ENCODE peak calls at places on chromosomes 1 and 21, in seven cellular contexts. J is GM06990, H is BJ, C is cardiac muscle cell, F is fibroblast of pulmonary artery, X is endothelial cell of umbilical vein, R is tibial artery. V is an unnamed sample.

GRCh38 chr21:33231526-33231925 is 1.8 kb downstream of the IFNAR2 start:
- DNase-seq in C (no peak), J (peak; percentile 47), H (no peak), R (no peak), F (no peak), X (no peak), V (no peak)

GRCh38 chr1:26283226-26283853 is 3.5 kb downstream of the SH3BGRL3 start:
- DNase-seq in C (no peak), X (no peak), J (no peak), R (no peak), H (no peak), F (no peak), V (no peak)

GRCh38 chr1:14320518-14320917 is 278.0 kb upstream of the KAZN start:
- DNase-seq in H (no peak), J (no peak), C (no peak), F (no peak), R (no peak), X (no peak), V (no peak)

GRCh38 chr1:204323887-204324286 is 35.8 kb downstream of the PLEKHA6 start:
- DNase-seq in F (peak; percentile 46), X (no peak), J (no peak), C (peak; percentile 50), H (peak; percentile 22), R (no peak), V (no peak)

GRCh38 chr1:225470691-225471452 is 43.0 kb upstream of the LBR start:
- DNase-seq in H (no peak), F (no peak), C (no peak), R (peak; percentile 16), J (no peak), X (no peak), V (no peak)

GRCh38 chr21:24025101-24025500 is 1582.2 kb downstream of the MRPL39 start:
- DNase-seq in H (no peak), J (no peak), F (no peak), C (no peak), X (peak; percentile 11), R (no peak), V (no peak)

GRCh38 chr1:1109743-1110142 is 6.1 kb downstream of the C1orf159 start:
- DNase-seq in J (no peak), F (no peak), X (peak; percentile 36), H (no peak), R (no peak), C (no peak), V (no peak)

GRCh38 chr1:182629674-182630073 is 25.5 kb upstream of the RGS16 start:
- DNase-seq in H (no peak), X (no peak), R (no peak), C (no peak), J (no peak), F (no peak), V (no peak)

GRCh38 chr1:158112994-158113758 is 67.5 kb upstream of the CD1D start:
- DNase-seq in X (peak; percentile 36), R (no peak), C (peak; percentile 71), J (peak; percentile 17), H (no peak), F (peak; percentile 28), V (peak; percentile 68)

GRCh38 chr21:25967566-25968438 is 202.8 kb downstream of the APP start:
- DNase-seq in H (no peak), X (peak; percentile 88), F (peak; percentile 60), C (no peak), R (no peak), J (peak; percentile 30), V (no peak)

GRCh38 chr1:18419845-18420184 is 60.9 kb upstream of the KLHDC7A start:
- DNase-seq in C (no peak), H (no peak), F (no peak), J (no peak), R (no peak), X (no peak), V (no peak)

DNA sequence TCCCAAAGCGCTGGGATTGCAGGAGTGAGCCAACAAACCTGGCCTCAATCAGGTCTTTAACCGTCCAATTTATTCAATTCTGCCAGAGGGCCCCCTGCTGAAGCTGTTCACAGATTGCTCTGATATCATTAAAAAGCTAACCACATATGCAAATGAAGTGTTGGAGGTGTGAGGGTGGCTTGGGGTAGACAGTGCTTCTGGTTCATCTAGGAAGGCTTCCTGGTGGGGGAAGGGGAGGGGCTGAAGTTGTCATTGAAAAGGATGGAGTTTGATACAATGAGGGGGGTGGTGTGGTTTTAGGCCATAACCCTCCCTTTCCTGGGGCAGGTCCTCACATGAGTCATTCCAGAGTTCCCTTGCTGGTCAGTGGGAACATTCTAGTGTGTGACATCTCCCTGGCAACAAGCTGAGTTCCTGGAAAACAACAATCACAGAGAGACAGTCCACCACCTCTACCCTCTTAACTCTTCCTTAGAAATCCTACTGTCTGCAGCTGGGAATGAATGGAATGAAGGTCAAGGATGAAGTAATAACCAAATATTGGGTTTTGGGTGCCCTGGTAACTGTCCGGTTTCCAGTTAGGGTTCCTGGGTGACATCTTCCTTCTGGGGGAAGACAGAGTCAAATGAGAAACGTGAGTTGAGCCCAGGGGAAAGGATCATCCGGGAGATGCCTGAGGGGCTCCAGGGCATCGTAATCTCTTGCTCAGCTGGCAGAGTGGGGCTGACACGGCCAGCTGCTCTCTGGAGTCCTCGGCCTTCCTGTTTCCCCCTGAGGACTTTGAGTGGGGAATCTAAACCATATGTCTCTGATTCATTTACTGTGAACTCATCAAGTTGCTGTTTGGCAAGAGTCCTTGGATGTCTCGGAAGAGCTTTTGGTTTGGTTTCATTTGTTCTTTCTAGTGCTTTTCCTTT is 32.2 kb downstream of the BATF3 start:
- DNase-seq in H (peak; percentile 99), J (no peak), X (peak; percentile 77), R (peak; percentile 65), C (no peak), F (peak; percentile 96), V (peak; percentile 71)
- H3K4me3 ChIP-seq in H (peak overlapping the region; percentile 1), J (no peak overlapping the region), X (no peak overlapping the region), R (no peak overlapping the region), C (no peak overlapping the region), F (peak overlapping the region; percentile 23), V (no peak overlapping the region)

GRCh38 chr1:5572794-5573193 is 419.4 kb downstream of the NPHP4 start:
- DNase-seq in H (no peak), R (no peak), F (no peak), J (no peak), X (no peak), C (no peak), V (no peak)
- TF ChIP-seq CTCF in H (no peak), R (no peak), F (no peak), J (no peak), X (no peak), C (no peak), V (no peak)

DNA sequence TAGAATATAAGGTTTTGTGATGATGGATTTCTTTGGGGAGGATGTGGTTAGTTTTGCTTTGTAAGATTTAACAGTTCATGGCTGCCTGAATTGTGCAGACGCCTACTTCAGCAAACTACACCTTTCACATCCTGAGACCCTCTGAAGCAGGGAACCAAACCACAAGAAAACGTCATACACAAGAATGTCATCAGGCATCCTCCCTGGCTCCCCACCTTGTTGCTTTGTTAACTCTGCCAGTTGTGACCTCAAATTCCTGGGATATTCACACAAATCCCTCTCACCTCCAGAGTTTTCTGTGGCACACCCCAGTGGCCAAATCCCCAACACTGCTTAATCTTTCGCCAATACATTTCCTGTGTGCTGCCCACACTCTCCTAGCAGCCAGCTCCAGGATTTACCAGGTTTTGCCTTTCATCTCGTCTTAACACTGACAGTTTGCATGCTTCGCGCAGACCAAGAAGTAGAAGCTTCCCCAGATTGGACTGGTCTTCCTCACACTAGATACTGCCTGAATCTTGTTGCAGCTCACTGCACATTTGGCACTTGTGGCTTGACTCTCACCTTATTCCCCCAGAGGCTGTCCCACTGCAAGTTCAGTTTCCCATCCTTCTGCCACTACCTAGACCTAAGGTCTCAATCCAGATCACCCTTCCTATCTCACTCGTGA is 51.1 kb upstream of the CTTNBP2NL start:
- DNase-seq in H (no peak), J (no peak), F (no peak), C (no peak), R (no peak), X (no peak), V (no peak)
- H3K4me3 ChIP-seq in H (no peak overlapping the region), J (no peak overlapping the region), F (no peak overlapping the region), C (no peak overlapping the region), R (no peak overlapping the region), X (no peak overlapping the region), V (no peak overlapping the region)

DNA sequence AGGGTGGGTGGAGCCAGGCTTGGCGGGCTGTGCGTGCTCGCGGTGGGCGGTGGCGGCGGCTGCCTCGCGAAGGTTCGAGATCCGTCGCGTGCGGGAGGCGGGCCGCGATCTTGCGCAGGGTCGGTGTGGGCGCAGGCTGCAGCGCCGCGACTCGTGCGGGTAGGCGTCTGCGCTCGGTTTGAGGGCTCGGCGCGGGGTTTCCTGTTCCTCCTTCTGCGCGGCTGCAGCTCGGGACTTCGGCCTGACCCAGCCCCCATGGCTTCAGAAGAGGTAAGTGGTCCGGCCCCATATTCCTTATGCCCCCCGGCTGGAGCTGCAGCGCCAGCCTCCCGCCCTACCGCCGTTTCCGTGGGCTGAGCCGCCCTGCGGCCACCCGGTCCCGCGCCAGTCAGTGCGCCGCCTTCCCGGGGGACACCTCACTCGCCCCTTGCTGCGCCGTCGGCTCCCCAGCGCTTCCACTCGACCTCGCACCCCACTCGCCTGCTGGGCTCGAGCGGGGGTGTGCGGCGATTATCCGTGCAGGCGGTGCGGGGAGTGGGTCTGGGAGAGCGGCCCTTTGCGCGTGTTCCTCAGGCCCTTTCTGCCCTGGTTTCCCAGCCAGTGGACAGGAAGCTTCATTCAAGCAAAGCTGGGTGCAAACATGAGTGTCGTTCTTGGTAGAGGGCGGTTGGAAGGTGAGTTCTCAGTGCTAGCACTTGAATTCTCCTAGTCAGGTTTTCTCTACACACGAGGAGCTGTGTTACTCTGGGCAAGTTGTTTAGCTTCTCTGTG is at the start of gene CACYBP:
- DNase-seq in R (peak; percentile 43), J (no peak), X (peak; percentile 54), C (peak; percentile 46), H (no peak), F (peak; percentile 30), V (peak; percentile 56)
- TF ChIP-seq CTCF in R (no peak), J (no peak), X (peak; percentile 1), C (no peak), H (no peak), F (no peak), V (no peak)

V was measured in heart left ventricle.